ENCODE peak calls at places on chromosomes 3 and 15, in ten cellular contexts. C is HCEC 1CT, U is NCI-H526, G is GM04503, Z is renal cortical epithelial cell, P is neural crest cell, R is amygdala, S is HT1080, H is RPMI7951, X is RCC 7860. O is an unnamed sample.

GRCh38 chr15:61195116-61196002 is 33.7 kb downstream of the RORA start:
- DNase-seq in C (peak), U (peak), G (no peak), Z (peak), P (peak), R (no peak), S (peak), H (peak), X (peak), O (peak)

GRCh38 chr15:59243622-59244021 is 37.0 kb downstream of the LDHAL6B start:
- DNase-seq in C (no peak), U (no peak), G (no peak), Z (no peak), P (no peak), R (no peak), S (no peak), H (no peak), X (no peak), O (no peak)

GRCh38 chr15:76843269-76843668 is 61.9 kb downstream of the SCAPER start:
- DNase-seq in C (no peak), U (no peak), G (no peak), Z (no peak), P (no peak), R (no peak), S (no peak), H (no peak), X (no peak), O (no peak)

GRCh38 chr15:93049914-93050534 is 39.0 kb downstream of the RGMA start:
- DNase-seq in C (no peak), U (no peak), G (no peak), Z (no peak), P (no peak), R (no peak), S (no peak), H (no peak), X (no peak), O (no peak)

GRCh38 chr3:43932921-43933320 is 242.2 kb downstream of the ABHD5 start:
- DNase-seq in C (no peak), U (no peak), G (no peak), Z (no peak), P (no peak), R (no peak), S (peak), H (peak), X (no peak), O (peak)

GRCh38 chr3:58010562-58010961 is 2.3 kb downstream of the FLNB start:
- DNase-seq in C (no peak), U (no peak), G (no peak), Z (no peak), P (no peak), R (no peak), S (no peak), H (peak), X (no peak), O (no peak)

GRCh38 chr3:128875556-128876120 is 3.8 kb upstream of the ACAD9 start:
- DNase-seq in C (peak), U (peak), G (no peak), Z (peak), P (peak), R (no peak), S (no peak), H (peak), X (no peak), O (no peak)

GRCh38 chr3:161108840-161109239 is 3.7 kb upstream of the B3GALNT1 start:
- DNase-seq in C (no peak), U (no peak), G (peak), Z (peak), P (no peak), R (no peak), S (peak), H (peak), X (peak), O (peak)

GRCh38 chr15:80615361-80615736 is 79.8 kb upstream of the ABHD17C start:
- DNase-seq in C (no peak), U (no peak), G (no peak), Z (no peak), P (no peak), R (no peak), S (no peak), H (no peak), X (no peak), O (no peak)

GRCh38 chr15:33859992-33860545 is 108.2 kb upstream of the CHRM5 start:
- DNase-seq in C (no peak), U (no peak), G (no peak), Z (no peak), P (no peak), R (no peak), S (no peak), H (no peak), X (no peak), O (no peak)

GRCh38 chr15:34708422-34708821 is 46.4 kb downstream of the GJD2 start:
- DNase-seq in C (peak), U (peak), G (no peak), Z (peak), P (no peak), R (no peak), S (no peak), H (peak), X (peak), O (peak)

GRCh38 chr3:46667061-46667621 is 26.3 kb downstream of the ALS2CL start:
- DNase-seq in C (no peak), U (no peak), G (no peak), Z (no peak), P (no peak), R (no peak), S (no peak), H (no peak), X (no peak), O (no peak)

GRCh38 chr3:96843505-96844203 is 29.3 kb downstream of the EPHA6 start:
- DNase-seq in C (no peak), U (no peak), G (no peak), Z (no peak), P (no peak), R (no peak), S (no peak), H (no peak), X (no peak), O (no peak)

GRCh38 chr3:68988740-68989139 is 24.7 kb downstream of the EOGT start:
- DNase-seq in C (peak), U (no peak), G (no peak), Z (no peak), P (no peak), R (no peak), S (no peak), H (no peak), X (no peak), O (no peak)

GRCh38 chr15:77966540-77967290 is 110.8 kb downstream of the TBC1D2B start:
- DNase-seq in C (peak), U (peak), G (no peak), Z (peak), P (peak), R (no peak), S (peak), H (peak), X (peak), O (peak)

GRCh38 chr15:40925863-40926658 is 3.1 kb upstream of the DLL4 start:
- DNase-seq in C (peak), U (peak), G (no peak), Z (no peak), P (peak), R (no peak), S (no peak), H (peak), X (no peak), O (no peak)

GRCh38 chr15:76999996-77000395 is 5.1 kb downstream of the PSTPIP1 start:
- DNase-seq in C (no peak), U (no peak), G (no peak), Z (no peak), P (no peak), R (no peak), S (no peak), H (no peak), X (no peak), O (no peak)

GRCh38 chr15:75454471-75455418 is 3.3 kb upstream of the SIN3A start:
- DNase-seq in C (peak), U (peak), G (no peak), Z (no peak), P (peak), R (peak), S (peak), H (peak), X (no peak), O (no peak)

GRCh38 chr3:48405343-48405881 is 24.5 kb downstream of the PLXNB1 start:
- DNase-seq in C (no peak), U (no peak), G (no peak), Z (no peak), P (no peak), R (no peak), S (no peak), H (no peak), X (no peak), O (no peak)

GRCh38 chr3:43748179-43748578 is 57.4 kb downstream of the ABHD5 start:
- DNase-seq in C (peak), U (no peak), G (no peak), Z (no peak), P (no peak), R (no peak), S (peak), H (peak), X (peak), O (no peak)